ENCODE peak calls at places on chromosomes 1 and 21, in four cellular contexts. One of them, this sample, is unnamed.
A peak's percentile ranks its signal among the peaks of the same experiment; 100 is the strongest.

GRCh38 chr1:87398644-87399043 is 70.0 kb downstream of the LMO4 start:
- DNase-seq in AG08396: peak; percentile 14
- DNase-seq in progenitor cell of endocrine pancreas: no peak
- DNase-seq in prostate gland: no peak
- DNase-seq in this sample: no peak

GRCh38 chr1:46747683-46748288 is 28.9 kb upstream of the EFCAB14 start:
- DNase-seq in AG08396: peak; percentile 65
- DNase-seq in progenitor cell of endocrine pancreas: no peak
- DNase-seq in prostate gland: peak; percentile 64
- DNase-seq in this sample: no peak

GRCh38 chr1:47664356-47664755 is 226.5 kb downstream of the FOXD2 start:
- DNase-seq in AG08396: no peak
- DNase-seq in progenitor cell of endocrine pancreas: no peak
- DNase-seq in prostate gland: no peak
- DNase-seq in this sample: no peak

GRCh38 chr21:14959343-14959742 is 105.5 kb downstream of the NRIP1 start:
- DNase-seq in AG08396: no peak
- DNase-seq in progenitor cell of endocrine pancreas: no peak
- DNase-seq in prostate gland: no peak
- DNase-seq in this sample: no peak

GRCh38 chr21:34094949-34095348 is 21.6 kb downstream of the MRPS6 start:
- DNase-seq in AG08396: no peak
- DNase-seq in progenitor cell of endocrine pancreas: no peak
- DNase-seq in prostate gland: no peak
- DNase-seq in this sample: no peak

GRCh38 chr21:35108887-35109286 is 59.8 kb upstream of the RUNX1 start:
- DNase-seq in AG08396: no peak
- DNase-seq in progenitor cell of endocrine pancreas: no peak
- DNase-seq in prostate gland: no peak
- DNase-seq in this sample: no peak

GRCh38 chr1:1433804-1434130 is 1.7 kb upstream of the VWA1 start:
- DNase-seq in AG08396: peak; percentile 62
- DNase-seq in progenitor cell of endocrine pancreas: no peak
- DNase-seq in prostate gland: no peak
- DNase-seq in this sample: peak; percentile 91

GRCh38 chr1:19032701-19033515 is 76.4 kb upstream of the IFFO2 start:
- DNase-seq in AG08396: no peak
- DNase-seq in progenitor cell of endocrine pancreas: no peak
- DNase-seq in prostate gland: no peak
- DNase-seq in this sample: peak; percentile 39

This sample was measured in kidney.